ENCODE peak calls at places on chromosomes 5 and 9, in seven cellular contexts. K, G, C, I, M, P and R are unnamed samples.

GRCh38 chr9:34457266-34458012 is 931 bp downstream of the FAM219A start:
- DNase-seq in K (peak; percentile 88), G (peak; percentile 68), C (peak; percentile 69), I (peak; percentile 53), M (peak; percentile 62), P (peak; percentile 27), R (peak; percentile 39)

GRCh38 chr5:159449925-159450324 is 119.6 kb upstream of the IL12B start:
- DNase-seq in K (no peak), G (no peak), C (no peak), I (no peak), M (peak; percentile 69), P (no peak), R (no peak)

GRCh38 chr9:121944741-121945191 is 148.3 kb downstream of the TTLL11 start:
- DNase-seq in K (no peak), G (no peak), C (no peak), I (no peak), M (no peak), P (no peak), R (no peak)

GRCh38 chr5:141618804-141619554 is at the start of gene DIAPH1:
- DNase-seq in K (peak; percentile 100), G (peak; percentile 100), C (peak; percentile 98), I (peak; percentile 97), M (peak; percentile 97), P (peak; percentile 96), R (peak; percentile 96)

GRCh38 chr5:97658116-97658900 is 475.3 kb upstream of the RIOK2 start:
- DNase-seq in K (no peak), G (no peak), C (no peak), I (no peak), M (no peak), P (no peak), R (no peak)

GRCh38 chr5:124341066-124341943 is 405.1 kb downstream of the ZNF608 start:
- DNase-seq in K (no peak), G (no peak), C (peak; percentile 11), I (no peak), M (no peak), P (no peak), R (no peak)

GRCh38 chr5:14201325-14202061 is 58.4 kb downstream of the TRIO start:
- DNase-seq in K (no peak), G (no peak), C (no peak), I (no peak), M (no peak), P (no peak), R (no peak)

GRCh38 chr9:89496645-89497044 is 1.3 kb downstream of the SEMA4D start:
- DNase-seq in K (peak; percentile 87), G (no peak), C (no peak), I (no peak), M (no peak), P (no peak), R (no peak)

GRCh38 chr9:104872959-104873850 is 54.8 kb downstream of the ABCA1 start:
- DNase-seq in K (no peak), G (no peak), C (peak; percentile 67), I (no peak), M (peak; percentile 74), P (no peak), R (no peak)

GRCh38 chr5:139726248-139726647 is 69.4 kb upstream of the PSD2 start:
- DNase-seq in K (no peak), G (no peak), C (no peak), I (no peak), M (no peak), P (no peak), R (no peak)

GRCh38 chr5:114377946-114378345 is 16.1 kb downstream of the KCNN2 start:
- DNase-seq in K (no peak), G (no peak), C (no peak), I (peak; percentile 74), M (no peak), P (no peak), R (no peak)

GRCh38 chr9:97176206-97176605 is 131.3 kb upstream of the CCDC180 start:
- DNase-seq in K (no peak), G (no peak), C (no peak), I (no peak), M (no peak), P (no peak), R (no peak)

GRCh38 chr9:92970467-92970923 is 23.2 kb downstream of the FGD3 start:
- DNase-seq in K (no peak), G (no peak), C (no peak), I (no peak), M (no peak), P (peak; percentile 90), R (no peak)

GRCh38 chr9:85723220-85723619 is 18.5 kb downstream of the AGTPBP1 start:
- DNase-seq in K (peak; percentile 83), G (no peak), C (no peak), I (no peak), M (no peak), P (no peak), R (no peak)

GRCh38 chr9:35716236-35716635 is 15.8 kb downstream of the TLN1 start:
- DNase-seq in K (no peak), G (no peak), C (no peak), I (no peak), M (peak; percentile 37), P (no peak), R (no peak)

GRCh38 chr5:127968998-127969397 is 114.6 kb upstream of the SLC12A2 start:
- DNase-seq in K (no peak), G (no peak), C (no peak), I (no peak), M (no peak), P (no peak), R (no peak)

GRCh38 chr9:129676970-129677369 is 11.5 kb downstream of the PRRX2 start:
- DNase-seq in K (no peak), G (no peak), C (no peak), I (no peak), M (no peak), P (no peak), R (no peak)

GRCh38 chr5:146671561-146671960 is 155.6 kb upstream of the GPR151 start:
- DNase-seq in K (no peak), G (no peak), C (no peak), I (no peak), M (no peak), P (no peak), R (no peak)

GRCh38 chr9:5918460-5918859 is 27.8 kb downstream of the MLANA start:
- DNase-seq in K (no peak), G (no peak), C (no peak), I (no peak), M (no peak), P (no peak), R (no peak)

GRCh38 chr9:117927354-117927753 is 223.2 kb downstream of the TLR4 start:
- DNase-seq in K (no peak), G (no peak), C (no peak), I (no peak), M (no peak), P (no peak), R (no peak)

GRCh38 chr9:111679199-111679598 is 17.8 kb downstream of the GNG10 start:
- DNase-seq in K (no peak), G (no peak), C (no peak), I (no peak), M (no peak), P (no peak), R (no peak)

GRCh38 chr5:160496784-160497183 is 75.1 kb downstream of the PTTG1 start:
- DNase-seq in K (no peak), G (no peak), C (no peak), I (no peak), M (no peak), P (no peak), R (no peak)

GRCh38 chr9:134365791-134366222 is 39.6 kb downstream of the RXRA start:
- DNase-seq in K (no peak), G (no peak), C (peak; percentile 82), I (peak; percentile 84), M (peak; percentile 31), P (peak; percentile 17), R (no peak)

GRCh38 chr9:132901859-132902831 is 23.4 kb downstream of the SPACA9 start:
- DNase-seq in K (peak; percentile 78), G (no peak), C (peak; percentile 58), I (peak; percentile 26), M (peak; percentile 82), P (peak; percentile 76), R (peak; percentile 61)

GRCh38 chr9:16335788-16336580 is 534.5 kb downstream of the BNC2 start:
- DNase-seq in K (no peak), G (no peak), C (peak; percentile 92), I (no peak), M (peak; percentile 97), P (no peak), R (no peak)
- H3K4me3 ChIP-seq in K (no peak overlapping the region), G (no peak overlapping the region), C (no peak overlapping the region), I (no peak overlapping the region), M (no peak overlapping the region), P (no peak overlapping the region), R (no peak overlapping the region)

DNA sequence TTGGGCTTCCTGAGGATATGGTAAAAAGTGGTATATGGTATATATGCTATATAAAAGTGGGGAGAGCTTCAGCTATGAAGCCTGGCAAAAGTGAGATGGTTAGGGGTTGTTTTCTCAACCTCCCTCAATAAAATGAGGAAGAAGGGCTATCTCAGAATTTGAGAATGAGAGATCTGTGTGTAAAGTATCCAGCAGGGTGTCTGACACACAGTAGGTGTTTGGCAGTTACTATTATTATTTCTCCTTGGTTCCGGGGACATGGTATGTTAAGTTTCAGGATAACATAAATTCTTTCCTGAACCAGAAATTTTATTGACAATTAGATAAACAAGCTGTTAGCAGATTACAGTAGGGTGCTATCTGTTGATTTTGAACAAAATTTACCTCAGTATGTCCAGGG is 94.1 kb downstream of the DENND1A start:
- DNase-seq in K (no peak), G (no peak), C (no peak), I (no peak), M (no peak), P (no peak), R (no peak)
- H3K27ac ChIP-seq in K (peak overlapping the region; percentile 82), G (no peak overlapping the region), C (no peak overlapping the region), I (no peak overlapping the region), M (no peak overlapping the region), P (no peak overlapping the region), R (no peak overlapping the region)

DNA sequence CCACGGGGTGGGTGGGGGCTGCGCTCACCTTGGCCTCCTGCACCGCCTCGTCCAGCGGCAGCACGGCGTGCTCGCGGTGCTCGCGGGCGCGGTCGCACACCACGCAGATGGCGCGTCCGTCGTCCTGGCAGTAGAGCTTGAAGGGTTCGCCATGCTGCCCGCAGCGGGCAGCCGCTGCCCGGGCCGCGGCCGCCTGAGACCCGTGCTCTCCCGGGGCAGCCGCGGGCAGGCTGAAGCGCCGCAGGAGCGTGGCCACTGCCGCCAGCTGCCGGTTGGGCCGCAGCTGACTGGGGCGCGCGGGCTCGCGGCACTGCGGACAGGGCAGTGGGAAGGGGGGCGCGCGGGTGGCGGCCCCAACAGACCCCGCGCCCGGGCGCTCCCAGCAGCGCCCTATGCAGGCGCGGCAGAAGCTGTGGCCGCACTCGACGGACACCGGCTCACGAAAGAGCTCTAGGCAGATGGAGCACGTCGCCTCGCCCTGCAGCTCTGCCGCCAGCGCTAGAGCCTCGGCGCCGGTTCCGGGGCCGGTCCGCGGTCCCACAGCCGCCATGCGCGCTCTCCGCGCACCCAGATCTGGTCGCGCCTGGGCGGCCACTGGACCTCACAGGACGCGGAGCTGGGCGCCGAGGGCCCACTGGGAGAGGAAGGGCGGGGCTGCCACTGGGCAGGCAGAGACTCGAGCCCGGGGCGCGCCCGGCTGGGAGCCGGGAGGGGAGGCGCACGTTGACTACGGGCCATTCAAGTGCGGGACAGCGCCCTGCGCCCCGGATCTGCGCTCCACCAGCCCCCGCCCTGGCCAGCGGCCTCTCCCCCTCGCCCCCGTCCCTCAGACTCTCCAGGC is at the start of gene TRIM7:
- DNase-seq in K (peak; percentile 86), G (peak; percentile 74), C (no peak), I (no peak), M (peak; percentile 82), P (no peak), R (peak; percentile 37)
- H3K4me1 ChIP-seq in K (peaks cover 49% of the 10 kb centered on the region), G (peaks cover 28% of the 10 kb centered on the region), C (peaks cover 12% of the 10 kb centered on the region), I (peaks cover 14% of the 10 kb centered on the region), M (peaks cover 15% of the 10 kb centered on the region), P (peaks cover 5% of the 10 kb centered on the region), R (no peaks in the 10 kb centered on the region)

GRCh38 chr5:180591249-180591887 is at the start of gene SCGB3A1:
- DNase-seq in K (peak; percentile 83), G (peak; percentile 74), C (no peak), I (no peak), M (no peak), P (no peak), R (no peak)
- H3K4me3 ChIP-seq in K (peak within 1 kb of the TSS; percentile 58), G (peak within 1 kb of the TSS; percentile 42), C (no peak within 1 kb of the TSS), I (peak within 1 kb of the TSS; percentile 24), M (peak within 1 kb of the TSS; percentile 25), P (peak within 1 kb of the TSS; percentile 68), R (peak within 1 kb of the TSS; percentile 8)